ENCODE peak calls at places on chromosome 1, in six cellular contexts. One of them, this sample, is unnamed. For H3K9me3, the result is how much of the 10 kb centered on the place peaks cover.

GRCh38 chr1:27031235-27032118 is 18.8 kb upstream of the TENT5B start:
- DNase-seq in astrocyte: peak
- DNase-seq in body of pancreas: peak
- DNase-seq in fibroblast of lung: peak
- DNase-seq in iPS DF 6.9: no peak
- DNase-seq in cardiac muscle cell: peak
- DNase-seq in this sample: no peak

GRCh38 chr1:53640696-53641065 is 98.3 kb downstream of the GLIS1 start:
- DNase-seq in fibroblast of lung: no peak
- DNase-seq in cardiac muscle cell: no peak
- DNase-seq in body of pancreas: no peak
- DNase-seq in iPS DF 6.9: no peak
- DNase-seq in astrocyte: no peak
- DNase-seq in this sample: no peak

GRCh38 chr1:167501513-167502191 is 16.7 kb downstream of the CD247 start:
- DNase-seq in astrocyte: no peak
- DNase-seq in cardiac muscle cell: no peak
- DNase-seq in iPS DF 6.9: no peak
- DNase-seq in fibroblast of lung: no peak
- DNase-seq in body of pancreas: peak
- DNase-seq in this sample: no peak

GRCh38 chr1:41500378-41500777 is 15.9 kb upstream of the EDN2 start:
- DNase-seq in iPS DF 6.9: no peak
- DNase-seq in fibroblast of lung: no peak
- DNase-seq in body of pancreas: peak
- DNase-seq in cardiac muscle cell: no peak
- DNase-seq in astrocyte: no peak
- DNase-seq in this sample: no peak

GRCh38 chr1:47871799-47872353 is 125.3 kb downstream of the TRABD2B start:
- DNase-seq in cardiac muscle cell: peak
- DNase-seq in fibroblast of lung: no peak
- DNase-seq in body of pancreas: no peak
- DNase-seq in iPS DF 6.9: no peak
- DNase-seq in astrocyte: no peak
- DNase-seq in this sample: no peak

GRCh38 chr1:153801786-153802697 is 26.8 kb downstream of the SLC27A3 start:
- DNase-seq in iPS DF 6.9: no peak
- DNase-seq in astrocyte: no peak
- DNase-seq in body of pancreas: no peak
- DNase-seq in fibroblast of lung: no peak
- DNase-seq in cardiac muscle cell: no peak
- DNase-seq in this sample: no peak

GRCh38 chr1:40627987-40628902 is 37.2 kb downstream of the RIMS3 start:
- DNase-seq in cardiac muscle cell: no peak
- DNase-seq in fibroblast of lung: no peak
- DNase-seq in iPS DF 6.9: no peak
- DNase-seq in body of pancreas: no peak
- DNase-seq in astrocyte: no peak
- DNase-seq in this sample: no peak

GRCh38 chr1:72827285-72827684 is 544.9 kb upstream of the NEGR1 start:
- DNase-seq in iPS DF 6.9: no peak
- DNase-seq in body of pancreas: no peak
- DNase-seq in astrocyte: peak
- DNase-seq in cardiac muscle cell: peak
- DNase-seq in fibroblast of lung: peak
- DNase-seq in this sample: no peak

GRCh38 chr1:226532553-226532952 is 16.0 kb upstream of the STUM start:
- DNase-seq in iPS DF 6.9: peak
- DNase-seq in fibroblast of lung: no peak
- DNase-seq in body of pancreas: no peak
- DNase-seq in cardiac muscle cell: no peak
- DNase-seq in astrocyte: no peak
- DNase-seq in this sample: no peak

GRCh38 chr1:72278461-72278860 is 3.9 kb downstream of the NEGR1 start:
- DNase-seq in body of pancreas: no peak
- DNase-seq in fibroblast of lung: no peak
- DNase-seq in astrocyte: no peak
- DNase-seq in cardiac muscle cell: no peak
- DNase-seq in iPS DF 6.9: no peak
- DNase-seq in this sample: no peak

GRCh38 chr1:107683198-107683657 is 281.8 kb downstream of the VAV3 start:
- DNase-seq in body of pancreas: peak
- DNase-seq in fibroblast of lung: no peak
- DNase-seq in cardiac muscle cell: no peak
- DNase-seq in iPS DF 6.9: no peak
- DNase-seq in astrocyte: no peak
- DNase-seq in this sample: no peak

GRCh38 chr1:65812065-65812464 is 19.4 kb downstream of the PDE4B start:
- DNase-seq in fibroblast of lung: peak
- DNase-seq in cardiac muscle cell: peak
- DNase-seq in iPS DF 6.9: no peak
- DNase-seq in astrocyte: peak
- DNase-seq in body of pancreas: peak
- DNase-seq in this sample: no peak

GRCh38 chr1:189851806-189852367 is 625.8 kb downstream of the BRINP3 start:
- DNase-seq in cardiac muscle cell: no peak
- DNase-seq in body of pancreas: no peak
- DNase-seq in astrocyte: peak
- DNase-seq in iPS DF 6.9: no peak
- DNase-seq in fibroblast of lung: no peak
- DNase-seq in this sample: peak

GRCh38 chr1:42146916-42147320 is 6.3 kb upstream of the GUCA2B start:
- DNase-seq in astrocyte: peak
- DNase-seq in cardiac muscle cell: peak
- DNase-seq in body of pancreas: peak
- DNase-seq in iPS DF 6.9: peak
- DNase-seq in fibroblast of lung: peak
- DNase-seq in this sample: peak

GRCh38 chr1:30273021-30273325 is 450.4 kb downstream of the MATN1 start:
- DNase-seq in astrocyte: no peak
- DNase-seq in iPS DF 6.9: no peak
- DNase-seq in body of pancreas: no peak
- DNase-seq in cardiac muscle cell: no peak
- DNase-seq in fibroblast of lung: no peak
- DNase-seq in this sample: no peak

GRCh38 chr1:8880068-8880676 is 1.7 kb upstream of the ENO1 start:
- DNase-seq in iPS DF 6.9: no peak
- DNase-seq in body of pancreas: peak
- DNase-seq in fibroblast of lung: peak
- DNase-seq in cardiac muscle cell: peak
- DNase-seq in astrocyte: peak
- DNase-seq in this sample: no peak

GRCh38 chr1:203915811-203916210 is 54.4 kb downstream of the SNRPE start:
- DNase-seq in astrocyte: peak
- DNase-seq in body of pancreas: no peak
- DNase-seq in cardiac muscle cell: no peak
- DNase-seq in fibroblast of lung: peak
- DNase-seq in iPS DF 6.9: no peak
- DNase-seq in this sample: no peak

GRCh38 chr1:202692959-202693555 is 17.2 kb downstream of the SYT2 start:
- DNase-seq in body of pancreas: peak
- DNase-seq in fibroblast of lung: peak
- DNase-seq in astrocyte: peak
- DNase-seq in iPS DF 6.9: peak
- DNase-seq in cardiac muscle cell: peak
- DNase-seq in this sample: peak

GRCh38 chr1:38584408-38585037 is 275.0 kb downstream of the RRAGC start:
- DNase-seq in iPS DF 6.9: no peak
- DNase-seq in body of pancreas: no peak
- DNase-seq in fibroblast of lung: no peak
- DNase-seq in cardiac muscle cell: no peak
- DNase-seq in astrocyte: no peak
- DNase-seq in this sample: no peak

GRCh38 chr1:9454094-9454418 is 85.2 kb upstream of the SLC25A33 start:
- DNase-seq in cardiac muscle cell: no peak
- DNase-seq in body of pancreas: no peak
- DNase-seq in iPS DF 6.9: no peak
- DNase-seq in fibroblast of lung: no peak
- DNase-seq in astrocyte: no peak
- DNase-seq in this sample: no peak

GRCh38 chr1:53376041-53376461 is 48.2 kb upstream of the LRP8 start:
- DNase-seq in iPS DF 6.9: no peak
- DNase-seq in astrocyte: no peak
- DNase-seq in cardiac muscle cell: no peak
- DNase-seq in fibroblast of lung: no peak
- DNase-seq in body of pancreas: no peak
- DNase-seq in this sample: peak

DNA sequence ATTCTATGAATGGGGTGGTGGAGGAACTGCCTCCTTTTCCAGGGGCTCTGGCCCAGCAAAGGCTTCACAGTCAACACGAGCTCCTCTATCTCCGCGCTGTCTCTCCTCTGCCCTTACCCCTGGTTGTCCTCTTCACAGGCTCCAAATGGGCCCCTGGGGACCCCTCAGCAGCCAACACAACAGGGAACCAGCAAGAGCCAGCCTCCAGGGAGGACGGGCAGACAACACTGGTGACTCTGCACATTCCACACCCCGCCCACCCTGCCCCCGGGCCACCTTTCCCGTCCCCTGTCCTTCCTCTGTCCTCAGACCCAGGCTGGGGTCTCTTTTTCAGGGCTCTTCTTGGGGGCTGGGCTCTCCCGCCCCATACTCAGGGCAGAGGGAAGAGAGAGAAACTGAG is 17.5 kb upstream of the ETV3 start:
- DNase-seq in cardiac muscle cell: peak
- DNase-seq in body of pancreas: peak
- DNase-seq in fibroblast of lung: no peak
- DNase-seq in astrocyte: no peak
- DNase-seq in iPS DF 6.9: no peak
- DNase-seq in this sample: no peak
- H3K4me3 ChIP-seq in cardiac muscle cell: no peak
- H3K4me3 ChIP-seq in body of pancreas: no peak
- H3K4me3 ChIP-seq in fibroblast of lung: no peak
- H3K4me3 ChIP-seq in astrocyte: no peak
- H3K4me3 ChIP-seq in iPS DF 6.9: no peak
- H3K4me3 ChIP-seq in this sample: no peak

GRCh38 chr1:85088408-85088784 is 40.1 kb upstream of the MCOLN3 start:
- DNase-seq in body of pancreas: no peak
- DNase-seq in fibroblast of lung: no peak
- DNase-seq in astrocyte: no peak
- DNase-seq in iPS DF 6.9: no peak
- DNase-seq in cardiac muscle cell: no peak
- DNase-seq in this sample: no peak
- H3K27ac ChIP-seq in body of pancreas: no peak
- H3K27ac ChIP-seq in fibroblast of lung: no peak
- H3K27ac ChIP-seq in astrocyte: no peak
- H3K27ac ChIP-seq in iPS DF 6.9: no peak
- H3K27ac ChIP-seq in cardiac muscle cell: no peak
- H3K27ac ChIP-seq in this sample: no peak

DNA sequence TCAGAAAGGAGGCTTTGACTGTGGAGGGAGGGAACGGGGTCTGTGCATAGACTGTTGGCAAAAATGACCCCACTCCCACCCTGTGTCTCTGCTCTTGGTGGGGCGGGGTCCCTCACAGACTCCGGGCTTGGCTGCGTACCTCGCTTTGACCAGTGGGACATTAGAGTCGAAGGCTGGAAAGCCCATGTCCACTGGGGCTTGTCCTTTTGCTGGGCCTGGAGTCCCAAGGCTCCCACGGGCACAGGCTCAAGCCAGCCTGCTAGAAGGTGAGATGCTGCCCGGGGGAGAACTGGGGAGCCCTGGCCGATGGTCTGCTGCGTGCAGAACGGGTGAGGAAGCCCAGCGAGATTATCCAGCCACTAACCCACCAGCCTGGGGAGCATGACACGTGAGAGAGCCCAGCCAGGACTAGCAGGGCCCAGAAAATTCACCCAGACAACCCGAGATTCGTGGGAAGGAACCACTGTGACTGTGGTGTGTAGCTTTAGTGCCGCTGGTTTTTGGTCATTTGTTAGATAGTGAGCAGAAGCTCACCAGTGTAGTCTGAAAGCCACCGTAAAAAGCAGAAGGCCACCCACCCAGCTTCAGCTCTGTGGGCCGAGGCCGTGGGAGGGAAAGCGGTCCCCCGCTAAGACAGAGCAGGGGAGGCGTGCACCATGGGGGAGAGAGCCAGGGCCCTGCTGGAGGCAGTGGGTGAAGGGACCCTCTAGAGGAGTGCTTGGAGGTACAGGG is 78.3 kb upstream of the C1orf174 start:
- DNase-seq in astrocyte: no peak
- DNase-seq in body of pancreas: no peak
- DNase-seq in cardiac muscle cell: no peak
- DNase-seq in fibroblast of lung: no peak
- DNase-seq in iPS DF 6.9: no peak
- DNase-seq in this sample: no peak
- H3K9me3 ChIP-seq in astrocyte: under half
- H3K9me3 ChIP-seq in body of pancreas: under half
- H3K9me3 ChIP-seq in cardiac muscle cell: under half
- H3K9me3 ChIP-seq in fibroblast of lung: under half
- H3K9me3 ChIP-seq in iPS DF 6.9: under half
- H3K9me3 ChIP-seq in this sample: under half

GRCh38 chr1:151887028-151887427 is 22.3 kb downstream of the THEM4 start:
- DNase-seq in astrocyte: peak
- DNase-seq in cardiac muscle cell: peak
- DNase-seq in fibroblast of lung: peak
- DNase-seq in body of pancreas: no peak
- DNase-seq in iPS DF 6.9: no peak
- DNase-seq in this sample: no peak
- H3K4me3 ChIP-seq in astrocyte: no peak
- H3K4me3 ChIP-seq in cardiac muscle cell: no peak
- H3K4me3 ChIP-seq in fibroblast of lung: no peak
- H3K4me3 ChIP-seq in body of pancreas: no peak
- H3K4me3 ChIP-seq in iPS DF 6.9: no peak
- H3K4me3 ChIP-seq in this sample: no peak

DNA sequence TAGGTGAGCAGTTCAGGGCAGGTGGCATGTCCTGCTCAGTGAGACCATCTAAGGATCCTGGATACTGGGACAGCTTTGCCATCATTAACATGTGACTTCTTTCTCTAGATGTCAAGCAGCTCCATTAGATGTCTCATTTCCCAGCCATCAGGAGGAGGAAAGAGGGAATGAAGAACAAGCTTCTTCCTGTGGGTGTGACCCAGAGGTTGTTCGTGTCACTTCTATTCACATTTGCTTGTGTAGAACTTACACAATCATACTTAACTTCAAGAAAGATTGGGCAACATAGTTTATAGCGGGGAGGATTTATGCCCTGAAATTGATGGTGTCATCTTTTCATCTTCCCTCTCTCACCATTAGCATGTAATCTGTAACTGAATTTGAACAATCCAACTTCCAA is 169.2 kb upstream of the B3GALT2 start:
- DNase-seq in iPS DF 6.9: no peak
- DNase-seq in astrocyte: no peak
- DNase-seq in cardiac muscle cell: no peak
- DNase-seq in fibroblast of lung: no peak
- DNase-seq in body of pancreas: no peak
- DNase-seq in this sample: no peak
- H3K27ac ChIP-seq in iPS DF 6.9: no peak
- H3K27ac ChIP-seq in astrocyte: no peak
- H3K27ac ChIP-seq in cardiac muscle cell: no peak
- H3K27ac ChIP-seq in fibroblast of lung: no peak
- H3K27ac ChIP-seq in body of pancreas: peak
- H3K27ac ChIP-seq in this sample: no peak

DNA sequence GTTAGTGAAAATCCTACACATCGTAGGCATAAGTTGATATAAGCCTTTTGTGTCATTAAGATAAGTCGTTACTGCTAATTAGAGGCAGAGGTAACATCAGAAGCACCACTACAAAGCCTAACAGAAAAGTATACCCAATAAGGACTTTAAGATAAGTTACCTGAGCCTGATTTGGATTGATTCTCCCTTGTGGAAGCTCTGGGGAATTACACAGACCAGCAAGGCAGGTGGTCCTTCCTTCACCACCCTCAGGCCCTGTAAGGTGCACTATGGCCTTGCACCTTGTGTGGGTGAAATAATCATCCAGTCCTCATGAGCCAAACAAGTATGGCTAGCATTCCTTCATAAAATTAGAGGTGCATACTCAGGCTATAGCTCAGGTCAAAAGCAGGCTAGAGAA is 166.7 kb upstream of the CHRM3 start:
- DNase-seq in astrocyte: no peak
- DNase-seq in fibroblast of lung: no peak
- DNase-seq in cardiac muscle cell: no peak
- DNase-seq in iPS DF 6.9: no peak
- DNase-seq in body of pancreas: no peak
- DNase-seq in this sample: no peak
- H3K9me3 ChIP-seq in astrocyte: under half
- H3K9me3 ChIP-seq in fibroblast of lung: under half
- H3K9me3 ChIP-seq in cardiac muscle cell: under half
- H3K9me3 ChIP-seq in iPS DF 6.9: under half
- H3K9me3 ChIP-seq in body of pancreas: under half
- H3K9me3 ChIP-seq in this sample: under half